ENCODE peak calls at places on chromosomes 5 and 9, in nine cellular contexts. U is endothelial cell of umbilical vein, E is stomach, S is suprapubic skin, Y is sigmoid colon, J is prostate gland, I is vagina, P is transverse colon, H is breast epithelium. C is an unnamed sample.

GRCh38 chr5:119063579-119064379 is 7.1 kb upstream of the DMXL1 start:
- DNase-seq in U (no peak), E (no peak), S (no peak), Y (no peak), J (peak), I (no peak), P (no peak), H (no peak), C (no peak)

GRCh38 chr5:33736510-33736909 is 155.3 kb downstream of the ADAMTS12 start:
- DNase-seq in U (no peak), E (no peak), S (no peak), Y (no peak), J (no peak), I (no peak), P (no peak), H (no peak), C (no peak)

GRCh38 chr9:116477584-116478141 is 209.4 kb upstream of the TRIM32 start:
- DNase-seq in U (no peak), E (no peak), S (no peak), Y (no peak), J (no peak), I (no peak), P (no peak), H (no peak), C (no peak)

GRCh38 chr5:8570529-8570928 is 701.6 kb downstream of the MTRR start:
- DNase-seq in U (no peak), E (no peak), S (no peak), Y (no peak), J (no peak), I (no peak), P (no peak), H (no peak), C (no peak)

GRCh38 chr5:52786937-52787599 is 648 bp upstream of the ITGA1 start:
- DNase-seq in U (peak), E (peak), S (no peak), Y (peak), J (peak), I (no peak), P (peak), H (no peak), C (no peak)

GRCh38 chr9:133334161-133334560 is 1.8 kb downstream of the SURF6 start:
- DNase-seq in U (no peak), E (peak), S (peak), Y (peak), J (no peak), I (no peak), P (peak), H (no peak), C (peak)

GRCh38 chr9:114227288-114228033 is 72.1 kb downstream of the COL27A1 start:
- DNase-seq in U (no peak), E (no peak), S (no peak), Y (no peak), J (no peak), I (no peak), P (no peak), H (no peak), C (no peak)

GRCh38 chr5:168570490-168571328 is 8.5 kb downstream of the PANK3 start:
- DNase-seq in U (no peak), E (no peak), S (no peak), Y (no peak), J (no peak), I (no peak), P (no peak), H (no peak), C (no peak)

GRCh38 chr5:111774525-111774924 is 17.5 kb upstream of the NREP start:
- DNase-seq in U (peak), E (peak), S (no peak), Y (no peak), J (peak), I (no peak), P (peak), H (no peak), C (no peak)

GRCh38 chr5:119031047-119031886 is 39.6 kb upstream of the DMXL1 start:
- DNase-seq in U (no peak), E (no peak), S (no peak), Y (no peak), J (no peak), I (no peak), P (no peak), H (no peak), C (no peak)

GRCh38 chr5:36523931-36524330 is 82.5 kb upstream of the SLC1A3 start:
- DNase-seq in U (no peak), E (no peak), S (no peak), Y (no peak), J (no peak), I (no peak), P (no peak), H (no peak), C (no peak)

GRCh38 chr9:76717611-76718010 is 46.6 kb upstream of the PCA3 start:
- DNase-seq in U (peak), E (no peak), S (no peak), Y (no peak), J (no peak), I (no peak), P (no peak), H (no peak), C (no peak)

GRCh38 chr5:96084874-96085545 is 123.4 kb upstream of the ELL2 start:
- DNase-seq in U (no peak), E (no peak), S (no peak), Y (no peak), J (no peak), I (no peak), P (no peak), H (no peak), C (no peak)

DNA sequence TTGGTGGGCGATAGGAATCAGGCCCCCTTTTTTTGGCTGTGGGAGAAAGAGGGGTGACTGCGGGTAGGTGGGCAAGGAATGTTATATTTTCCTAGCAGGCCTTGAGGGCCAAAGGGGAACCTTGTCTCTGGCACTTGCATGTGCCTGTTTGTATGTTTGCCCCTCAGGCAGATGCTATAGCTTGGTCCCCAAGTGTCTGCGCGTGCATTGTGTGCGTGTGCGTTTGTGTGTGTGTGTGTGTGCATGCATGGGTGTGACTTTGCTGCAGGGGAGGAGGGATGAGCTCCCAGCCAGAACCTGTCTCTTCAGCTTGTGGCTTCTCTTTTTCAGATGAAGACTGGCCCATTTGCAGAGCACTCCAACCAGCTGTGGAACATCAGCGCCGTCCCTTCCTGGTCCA is 30.9 kb downstream of the PTPA start:
- DNase-seq in U (no peak), E (no peak), S (no peak), Y (no peak), J (no peak), I (no peak), P (no peak), H (no peak), C (no peak)
- H3K4me3 ChIP-seq in U (no peak), E (peak), S (peak), Y (peak), J (peak), I (peak), P (no peak), H (peak), C (no peak)

DNA sequence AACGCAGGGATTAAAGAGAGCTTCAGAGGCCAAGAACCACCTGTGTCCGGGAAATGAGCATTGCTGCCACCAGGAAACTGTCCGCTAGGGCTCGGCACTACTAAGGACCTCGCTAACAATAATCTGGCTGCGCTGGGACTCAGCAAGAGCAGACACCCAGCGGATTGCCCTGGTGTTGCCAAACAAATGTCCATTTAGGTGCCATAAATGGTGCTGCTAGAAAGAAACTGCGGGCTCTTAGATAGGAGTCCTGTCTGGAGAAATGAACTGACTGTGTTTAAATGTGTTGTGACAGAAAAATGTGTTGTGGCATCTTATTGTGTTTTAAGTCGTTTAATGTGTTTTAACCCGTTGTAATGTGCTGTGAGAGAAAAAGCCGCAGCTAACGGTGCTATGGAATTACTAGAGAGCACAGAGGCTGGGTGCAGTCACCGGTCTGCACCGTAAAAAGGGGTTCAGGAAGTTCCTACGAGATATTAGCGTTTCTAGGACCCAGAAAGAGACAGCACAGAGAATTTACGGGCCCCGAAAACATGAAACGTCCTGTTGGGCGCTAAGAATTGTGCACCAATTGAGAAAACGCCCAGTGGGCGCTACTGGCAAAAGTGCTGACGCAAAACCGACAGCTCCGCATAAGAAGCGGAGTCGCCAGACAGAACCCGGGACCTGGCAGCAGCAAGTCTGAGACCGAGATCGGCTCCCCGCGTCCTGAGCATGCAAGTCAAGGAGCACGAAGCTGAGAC is 90.6 kb downstream of the ANXA2R start:
- DNase-seq in U (peak), E (peak), S (peak), Y (peak), J (peak), I (no peak), P (peak), H (no peak), C (peak)
- TF ChIP-seq POLR2AphosphoS5 in U (peak), E (peak), S (no peak), Y (peak), J (peak), I (no peak), P (peak), H (peak), C (peak)

DNA sequence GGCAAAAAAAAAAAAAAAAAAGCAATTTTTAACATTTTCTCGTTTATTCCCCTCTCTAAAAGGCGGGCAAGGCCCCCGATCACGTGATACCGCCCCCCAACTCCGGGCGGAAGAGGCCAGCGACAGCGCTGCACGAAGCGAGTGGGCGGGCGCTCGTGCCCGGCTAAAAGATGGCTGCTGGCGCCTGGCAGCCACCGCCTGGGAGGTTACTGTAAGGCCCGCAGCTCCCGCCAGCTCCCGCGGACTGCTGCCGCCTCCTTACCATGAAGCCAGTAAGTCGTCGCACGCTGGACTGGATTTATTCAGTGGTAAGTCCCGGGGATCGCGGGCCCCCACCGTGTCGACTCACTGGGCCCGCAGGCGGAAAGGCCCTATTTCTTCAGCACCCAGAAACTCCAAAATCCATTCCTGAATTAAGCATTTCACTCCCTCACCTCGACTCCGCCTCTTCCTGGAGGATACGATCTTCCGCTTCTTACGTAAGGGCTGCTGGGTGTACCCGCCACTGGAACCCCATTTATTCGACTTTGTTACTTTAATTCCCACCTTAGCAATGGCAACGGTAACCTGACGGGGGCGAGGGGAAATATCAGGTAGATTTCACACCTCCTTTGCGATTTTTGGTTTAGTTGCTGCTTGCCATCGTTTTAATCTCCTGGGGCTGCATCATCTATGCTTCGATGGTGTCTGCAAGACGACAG is at the start of the genes SMIM27 and TOPORS:
- DNase-seq in U (peak), E (peak), S (peak), Y (peak), J (peak), I (no peak), P (peak), H (peak), C (peak)
- TF ChIP-seq POLR2A in U (peak), E (no peak), S (peak), Y (peak), J (peak), I (no peak), P (peak), H (peak), C (no peak)

DNA sequence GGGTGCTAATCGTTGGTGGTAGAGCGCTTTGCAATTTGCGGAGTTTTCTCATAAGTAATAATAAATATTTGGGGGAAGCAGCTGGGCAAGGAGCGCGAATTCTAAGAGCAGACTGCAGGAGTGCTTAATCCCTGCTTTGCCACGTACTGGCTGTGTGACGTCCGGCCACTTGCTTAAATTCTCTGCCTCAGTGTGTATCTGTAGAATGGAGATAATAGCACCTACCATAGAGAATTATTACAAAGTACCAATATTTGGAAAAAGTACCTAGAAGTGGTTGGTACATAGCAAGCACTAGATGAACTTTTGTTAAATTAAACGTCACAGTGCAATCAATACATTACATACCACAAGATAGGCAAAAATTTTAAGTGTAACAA is 598 bp upstream of the TMED7 start:
- DNase-seq in U (no peak), E (no peak), S (no peak), Y (no peak), J (no peak), I (no peak), P (no peak), H (no peak), C (no peak)
- H3K4me3 ChIP-seq in U (peak), E (peak), S (peak), Y (peak), J (peak), I (peak), P (peak), H (peak), C (peak)

C was measured in spleen.